ENCODE peak calls at places on chromosomes 12 and 14, in four cellular contexts. E, B, H and L are unnamed samples. For H3K4me1, the result is how much of the 10 kb centered on the place peaks cover.

GRCh38 chr12:7395950-7396349 is 48.0 kb downstream of the CD163L1 start:
- DNase-seq in E (no peak), B (no peak), H (no peak), L (no peak)

GRCh38 chr14:71553779-71554178 is 378.4 kb upstream of the RGS6 start:
- DNase-seq in E (no peak), B (no peak), H (no peak), L (no peak)

GRCh38 chr12:94263905-94264655 is 115.7 kb downstream of the PLXNC1 start:
- DNase-seq in E (no peak), B (no peak), H (no peak), L (no peak)

GRCh38 chr12:56071648-56072047 is 8.3 kb upstream of the ERBB3 start:
- DNase-seq in E (no peak), B (no peak), H (no peak), L (no peak)

GRCh38 chr14:89349196-89350008 is 67.6 kb downstream of the FOXN3 start:
- DNase-seq in E (no peak), B (peak), H (peak), L (no peak)

GRCh38 chr14:73026845-73027542 is at the start of gene ZFYVE1:
- DNase-seq in E (peak), B (peak), H (peak), L (peak)

GRCh38 chr12:130162267-130162666 is at the start of gene FZD10:
- DNase-seq in E (no peak), B (no peak), H (no peak), L (peak)

GRCh38 chr12:40152783-40153383 is 47.0 kb upstream of the SLC2A13 start:
- DNase-seq in E (peak), B (peak), H (peak), L (peak)

GRCh38 chr14:88995437-88996198 is 171.2 kb downstream of the TTC8 start:
- DNase-seq in E (no peak), B (no peak), H (no peak), L (no peak)

GRCh38 chr12:89160716-89161123 is 191.6 kb downstream of the DUSP6 start:
- DNase-seq in E (no peak), B (no peak), H (no peak), L (peak)

GRCh38 chr12:53974084-53975018 is at the start of gene HOTAIR:
- DNase-seq in E (no peak), B (peak), H (no peak), L (peak)
- H3K4me3 ChIP-seq in E (peak), B (peak), H (peak), L (peak)

GRCh38 chr12:113111247-113111646 is 24.3 kb downstream of the RASAL1 start:
- DNase-seq in E (no peak), B (no peak), H (no peak), L (no peak)
- H3K4me1 ChIP-seq in E (under half), B (under half), H (under half), L (under half)

DNA sequence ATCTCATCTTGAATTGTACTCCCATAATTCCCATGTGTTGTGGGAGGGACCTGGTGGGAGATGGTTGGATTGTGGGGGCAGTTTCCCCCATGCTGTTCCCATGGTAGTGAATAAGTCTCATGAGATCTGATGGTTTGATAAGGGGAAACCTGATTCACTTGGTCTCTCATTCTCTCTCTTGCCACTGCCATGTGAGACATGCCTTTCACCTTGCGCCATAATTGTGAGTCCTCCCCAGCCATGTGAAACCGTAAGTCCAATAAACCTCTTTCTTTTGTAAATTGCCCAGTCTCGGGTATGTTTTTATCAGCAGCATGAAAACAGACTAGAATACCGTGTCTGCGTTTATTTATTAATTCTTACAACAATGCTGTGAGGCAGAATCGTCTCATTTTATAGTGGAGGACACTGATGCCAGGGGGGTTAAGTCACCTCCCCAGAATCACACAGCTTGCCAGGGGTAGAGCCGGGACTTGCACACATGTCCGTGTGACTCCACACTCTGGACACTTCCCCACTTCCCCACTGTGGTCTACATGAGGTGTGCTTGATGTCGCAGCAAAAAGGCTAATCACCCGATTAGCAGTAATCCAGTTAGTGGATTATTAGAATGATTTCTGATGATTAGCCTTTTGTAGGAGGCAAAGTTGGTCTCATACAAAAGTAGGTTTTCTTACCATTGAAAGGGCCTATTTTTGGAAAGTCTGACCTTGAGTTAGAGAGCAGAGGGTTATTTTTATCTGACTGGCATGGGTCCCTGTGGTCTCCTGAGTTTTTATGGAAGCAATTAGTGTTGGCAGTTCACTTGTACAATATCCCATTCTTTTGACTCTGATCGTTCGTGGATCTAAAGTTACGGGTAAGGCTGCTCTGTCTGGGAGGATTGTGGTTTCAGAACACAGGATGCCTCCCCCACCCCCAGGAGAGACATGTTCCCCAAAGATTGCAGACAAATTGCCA is 47.4 kb upstream of the BCL7A start:
- DNase-seq in E (no peak), B (no peak), H (no peak), L (no peak)
- H3K4me3 ChIP-seq in E (no peak), B (no peak), H (no peak), L (no peak)

GRCh38 chr12:109653896-109654295 is 59.7 kb upstream of the FAM222A start:
- DNase-seq in E (no peak), B (no peak), H (no peak), L (no peak)

GRCh38 chr12:109652233-109652772 is 61.3 kb upstream of the FAM222A start:
- DNase-seq in E (no peak), B (no peak), H (no peak), L (no peak)

GRCh38 chr12:109654357-109654756 is 59.3 kb upstream of the FAM222A start:
- DNase-seq in E (no peak), B (no peak), H (no peak), L (no peak)

GRCh38 chr12:109655578-109655977 is 58.0 kb upstream of the FAM222A start:
- DNase-seq in E (no peak), B (no peak), H (no peak), L (peak)

DNA sequence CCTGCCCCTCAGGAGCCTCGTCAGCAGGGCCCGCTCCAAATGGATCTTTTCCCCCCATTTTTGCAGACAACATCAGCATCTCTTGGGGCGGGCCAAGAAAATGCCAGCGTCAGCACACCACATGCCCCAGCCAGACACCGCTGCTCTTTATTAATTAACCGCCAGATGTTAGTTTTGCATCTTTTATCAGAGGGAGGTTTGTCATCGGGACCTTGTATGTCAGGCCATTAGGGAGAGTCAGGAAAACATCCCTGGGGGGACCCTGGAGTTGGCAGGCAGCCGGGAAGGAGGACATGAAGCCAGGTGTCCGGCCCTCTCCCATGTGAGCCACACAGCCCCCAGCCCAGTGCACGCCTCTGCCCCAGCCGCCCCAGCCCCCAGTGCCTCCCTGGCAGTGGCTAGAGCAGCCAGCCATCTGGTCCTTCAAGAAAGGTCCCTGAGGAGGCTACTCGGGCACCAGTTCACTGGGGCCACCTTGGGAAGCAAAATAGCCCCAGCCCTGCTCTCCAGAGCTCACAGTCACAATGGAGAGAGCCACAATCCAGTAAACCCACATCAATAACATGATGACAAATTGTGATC is 56.9 kb upstream of the FAM222A start:
- DNase-seq in E (no peak), B (no peak), H (no peak), L (no peak)
- H3K4me1 ChIP-seq in E (under half), B (under half), H (under half), L (under half)

DNA sequence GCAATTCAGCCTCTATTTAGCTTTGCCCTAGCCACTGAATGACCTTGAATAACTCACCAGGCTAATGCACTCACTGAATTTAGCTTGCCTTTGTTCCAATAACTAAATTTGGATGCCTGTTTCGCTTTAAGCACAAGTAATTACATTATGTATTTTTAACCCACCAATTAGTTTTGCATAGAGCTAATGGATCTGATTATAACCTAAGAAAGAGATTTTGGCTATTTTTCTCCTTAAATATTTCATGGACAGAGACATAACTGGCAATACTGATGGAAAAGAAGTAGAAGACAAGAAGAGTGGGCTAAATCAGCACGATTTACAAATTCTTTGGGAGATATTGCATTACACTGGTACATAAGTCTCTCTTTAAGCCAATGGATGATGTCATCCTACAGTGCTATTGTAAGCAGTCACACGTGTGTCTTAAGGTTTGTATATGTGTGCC is 85.7 kb downstream of the AKAP6 start:
- DNase-seq in E (no peak), B (no peak), H (no peak), L (no peak)
- H3K4me3 ChIP-seq in E (no peak), B (no peak), H (no peak), L (no peak)

GRCh38 chr12:21972055-21972454 is 30.8 kb upstream of the ABCC9 start:
- DNase-seq in E (no peak), B (no peak), H (no peak), L (no peak)
- H3K4me1 ChIP-seq in E (under half), B (under half), H (under half), L (under half)

DNA sequence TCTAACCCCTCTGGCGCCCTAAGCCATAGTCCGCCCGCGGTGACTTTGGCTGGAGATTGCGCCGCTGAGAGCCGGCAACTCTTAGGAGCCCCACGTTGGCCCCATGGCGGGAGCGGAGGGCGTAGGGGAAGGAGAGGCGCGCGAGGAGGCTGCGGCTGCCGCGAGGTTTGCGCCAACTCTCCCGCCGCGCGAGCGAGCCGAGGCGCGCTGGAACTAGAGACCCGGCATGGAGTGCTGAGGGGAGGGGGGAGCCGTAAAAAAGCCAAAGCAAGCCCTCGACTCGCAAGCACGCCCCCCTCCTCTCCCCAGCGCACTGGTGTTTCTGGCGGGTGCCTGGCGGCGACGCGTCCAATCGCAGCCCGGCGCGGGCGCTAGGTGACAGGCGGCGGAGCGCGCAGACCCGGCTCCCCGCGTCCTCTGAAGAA is at the start of gene SYT10:
- DNase-seq in E (no peak), B (no peak), H (no peak), L (no peak)
- H3K4me3 ChIP-seq in E (no peak), B (no peak), H (peak), L (peak)

DNA sequence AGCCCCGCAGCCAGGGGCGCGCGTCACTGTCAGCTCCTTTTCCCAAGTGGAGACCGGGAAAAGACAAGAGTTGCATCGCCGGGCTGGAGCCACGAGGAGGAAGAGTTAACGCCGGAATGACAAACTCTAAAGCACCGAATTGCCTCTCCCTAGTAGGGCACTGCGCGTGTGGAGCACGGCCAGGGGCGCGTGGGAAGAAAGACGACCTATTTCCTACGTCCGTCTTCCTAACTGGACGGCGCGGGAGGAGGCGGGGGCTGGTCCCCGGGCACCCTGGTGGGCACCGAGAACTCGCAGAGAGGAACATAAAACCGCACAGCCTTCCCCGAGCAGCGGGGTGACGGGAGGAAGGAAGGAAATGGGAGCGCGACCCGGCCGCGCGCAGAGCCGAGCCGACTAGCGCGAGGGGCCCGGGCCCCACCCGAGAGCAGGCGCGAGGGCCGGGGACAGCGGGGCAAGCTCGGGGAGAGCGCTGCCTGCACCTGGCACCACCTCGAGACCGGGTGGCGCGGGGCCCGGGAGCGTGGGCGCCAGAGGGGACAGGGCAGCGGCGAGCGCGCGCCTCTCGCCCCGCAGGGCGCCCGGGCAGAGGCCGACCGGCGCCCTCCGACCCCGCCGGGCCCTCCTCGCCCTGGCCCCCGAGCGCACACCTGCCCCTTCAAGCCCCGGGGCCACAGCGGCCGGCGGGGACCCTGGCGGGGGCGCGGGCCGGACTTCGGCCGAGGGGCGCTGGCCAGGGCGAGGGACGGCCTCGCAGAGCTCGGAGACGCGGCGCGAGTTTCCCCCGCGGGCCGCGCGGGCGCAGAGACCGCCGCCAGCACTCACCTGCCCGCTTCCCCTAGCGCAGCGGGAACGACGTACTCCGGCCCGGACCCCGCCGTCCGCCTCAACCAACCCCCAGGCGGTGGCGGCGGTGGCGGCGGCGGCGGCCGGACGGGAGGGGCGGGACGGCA is 480 bp downstream of the SETD3 start:
- DNase-seq in E (peak), B (peak), H (peak), L (peak)
- H3K4me1 ChIP-seq in E (under half), B (under half), H (under half), L (under half)